ENCODE peak calls at places on chromosomes 13 and 19, in six cellular contexts. B, K, S, D, X and P are unnamed samples.

GRCh38 chr19:30132312-30133075 is 190.5 kb downstream of the URI1 start:
- DNase-seq in B (no peak), D (no peak), S (no peak), X (no peak), K (no peak), P (no peak)

GRCh38 chr19:39499082-39499642 is 415 bp downstream of the DLL3 start:
- DNase-seq in X (no peak), K (peak), B (no peak), S (no peak), D (no peak), P (no peak)

GRCh38 chr19:14117668-14118164 is at the start of gene PRKACA:
- DNase-seq in B (peak), D (peak), K (peak), X (peak), S (peak), P (peak)

GRCh38 chr13:32669030-32669646 is 82.9 kb downstream of the PDS5B start:
- DNase-seq in D (peak), K (no peak), B (peak), X (peak), S (no peak), P (peak)

GRCh38 chr19:40754611-40755247 is 3.7 kb downstream of the SNRPA start:
- DNase-seq in S (no peak), B (no peak), K (no peak), X (no peak), D (no peak), P (no peak)

GRCh38 chr19:39133431-39134270 is 8.1 kb downstream of the PAK4 start:
- DNase-seq in X (no peak), B (no peak), D (no peak), S (no peak), K (no peak), P (no peak)

GRCh38 chr19:29326351-29326750 is 113.4 kb upstream of the UQCRFS1 start:
- DNase-seq in K (no peak), B (no peak), D (no peak), X (no peak), S (no peak), P (no peak)

GRCh38 chr19:55586976-55587668 is 6.5 kb upstream of the ZNF579 start:
- DNase-seq in D (peak), K (peak), X (peak), B (peak), S (peak), P (peak)

GRCh38 chr19:19464339-19465098 is 50.8 kb downstream of the TSSK6 start:
- DNase-seq in S (no peak), D (peak), B (peak), K (no peak), X (no peak), P (no peak)

GRCh38 chr19:42606660-42607351 is 12.1 kb upstream of the CEACAM8 start:
- DNase-seq in S (no peak), D (peak), X (peak), B (no peak), K (peak), P (peak)

GRCh38 chr13:41401371-41401770 is 56.0 kb upstream of the RGCC start:
- DNase-seq in X (no peak), B (no peak), S (no peak), D (no peak), K (peak), P (no peak)

GRCh38 chr13:21120191-21120590 is 56.2 kb downstream of the SKA3 start:
- DNase-seq in S (no peak), D (no peak), K (no peak), X (no peak), B (no peak), P (no peak)

GRCh38 chr13:31859546-31859945 is 120.2 kb downstream of the RXFP2 start:
- DNase-seq in X (no peak), S (no peak), B (no peak), D (no peak), K (no peak), P (no peak)

GRCh38 chr13:25682221-25682620 is 310.4 kb downstream of the ATP8A2 start:
- DNase-seq in B (no peak), K (no peak), S (no peak), D (no peak), X (no peak), P (no peak)

GRCh38 chr13:59834801-59835200 is 328.9 kb downstream of the DIAPH3 start:
- DNase-seq in K (no peak), X (no peak), B (peak), S (no peak), D (peak), P (no peak)

GRCh38 chr19:40157059-40157458 is 34.2 kb upstream of the MAP3K10 start:
- DNase-seq in K (no peak), B (no peak), D (no peak), S (no peak), X (no peak), P (no peak)

GRCh38 chr19:47470447-47471195 is 1.1 kb downstream of the SLC8A2 start:
- DNase-seq in B (no peak), S (no peak), K (no peak), X (no peak), D (no peak), P (no peak)

GRCh38 chr19:39014037-39014436 is 18.3 kb downstream of the FBXO27 start:
- DNase-seq in B (no peak), S (no peak), K (no peak), D (peak), X (no peak), P (no peak)

GRCh38 chr19:47618771-47619170 is 9.8 kb downstream of the BICRA start:
- DNase-seq in D (no peak), B (no peak), X (no peak), S (no peak), K (no peak), P (no peak)

GRCh38 chr13:51180853-51181511 is 41.2 kb upstream of the FAM124A start:
- DNase-seq in K (no peak), B (no peak), X (no peak), S (no peak), D (no peak), P (no peak)

GRCh38 chr19:28546148-28546685 is 666.7 kb downstream of the UQCRFS1 start:
- DNase-seq in D (no peak), S (no peak), K (no peak), B (no peak), X (no peak), P (no peak)

GRCh38 chr13:97100821-97101220 is 106.5 kb upstream of the OXGR1 start:
- DNase-seq in X (no peak), K (no peak), B (no peak), S (no peak), D (no peak), P (no peak)

GRCh38 chr13:101611491-101612475 is 159.3 kb downstream of the ITGBL1 start:
- DNase-seq in B (peak), K (no peak), X (no peak), D (no peak), S (no peak), P (no peak)

GRCh38 chr13:47598340-47598911 is 402.6 kb downstream of the SUCLA2 start:
- DNase-seq in K (no peak), B (no peak), X (no peak), D (no peak), S (no peak), P (no peak)
- TF ChIP-seq CTCF in K (peak), B (peak), X (peak), D (peak), S (no peak), P (no peak)

GRCh38 chr13:82356667-82357066 is 1525.6 kb downstream of the SLITRK1 start:
- DNase-seq in B (no peak), K (no peak), D (no peak), S (no peak), X (no peak), P (no peak)
- TF ChIP-seq CTCF in B (no peak), K (peak), D (no peak), S (no peak), X (no peak), P (no peak)

GRCh38 chr19:17305211-17305516 is 508 bp upstream of the MRPL34 start:
- DNase-seq in D (no peak), S (no peak), K (no peak), B (no peak), X (no peak), P (no peak)

GRCh38 chr19:17302391-17303166 is 646 bp downstream of the ABHD8 start:
- DNase-seq in B (no peak), S (no peak), X (no peak), K (no peak), D (no peak), P (peak)

GRCh38 chr19:17304386-17305047 is 1.2 kb upstream of the MRPL34 start:
- DNase-seq in S (no peak), B (no peak), K (no peak), X (no peak), D (peak), P (no peak)

GRCh38 chr19:17303940-17304267 is 679 bp upstream of the ABHD8 start:
- DNase-seq in S (no peak), K (no peak), B (no peak), X (no peak), D (peak), P (no peak)

GRCh38 chr19:17303167-17303939 is at the start of gene ABHD8:
- DNase-seq in D (peak), B (peak), X (peak), S (peak), K (peak), P (peak)
- TF ChIP-seq CTCF in D (peak), B (peak), X (peak), S (peak), K (peak), P (no peak)

GRCh38 chr19:1812426-1813196 is 535 bp upstream of the ATP8B3 start:
- DNase-seq in S (peak), D (peak), X (peak), K (peak), B (peak), P (peak)
- TF ChIP-seq CTCF in S (peak), D (peak), X (peak), K (peak), B (peak), P (peak)

GRCh38 chr19:52748336-52748950 is 13.6 kb upstream of the ZNF611 start:
- DNase-seq in X (no peak), S (no peak), D (peak), K (no peak), B (no peak), P (no peak)
- TF ChIP-seq CTCF in X (peak), S (peak), D (peak), K (peak), B (peak), P (no peak)

DNA sequence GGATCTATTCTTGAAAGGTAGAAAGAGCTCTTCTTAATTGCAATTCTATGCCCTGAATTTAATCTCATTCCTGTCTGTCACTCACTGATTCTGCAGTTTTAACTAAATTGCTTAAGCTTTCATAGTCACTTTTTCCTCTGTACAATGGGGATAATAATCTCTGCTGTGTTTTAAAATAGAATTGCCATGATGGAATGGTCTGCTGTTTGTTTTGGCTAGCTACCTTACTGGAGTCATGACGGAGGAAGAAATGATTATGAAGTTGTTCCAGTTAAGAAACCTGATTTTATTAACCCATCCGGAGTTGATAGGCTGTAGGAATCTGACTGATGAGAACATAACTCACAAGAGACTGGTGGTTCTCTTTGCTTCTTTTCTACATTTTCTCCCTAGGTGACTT is 54.9 kb upstream of the ITM2B start:
- DNase-seq in D (no peak), S (no peak), K (no peak), X (no peak), B (no peak), P (no peak)
- TF ChIP-seq CTCF in D (no peak), S (no peak), K (no peak), X (no peak), B (no peak), P (no peak)

GRCh38 chr19:15379996-15380647 is 535 bp upstream of the AKAP8 start:
- DNase-seq in K (peak), X (peak), S (no peak), D (peak), B (peak), P (peak)
- TF ChIP-seq CTCF in K (no peak), X (no peak), S (no peak), D (no peak), B (no peak), P (no peak)

GRCh38 chr19:17582613-17583012 is 27.2 kb downstream of the COLGALT1 start:
- DNase-seq in X (no peak), D (no peak), S (no peak), B (no peak), K (no peak), P (no peak)
- TF ChIP-seq CTCF in X (no peak), D (no peak), S (no peak), B (no peak), K (peak), P (no peak)

GRCh38 chr19:17488593-17489391 is 18.5 kb downstream of the SLC27A1 start:
- DNase-seq in X (peak), B (no peak), S (no peak), K (peak), D (no peak), P (peak)
- TF ChIP-seq CTCF in X (peak), B (peak), S (no peak), K (peak), D (no peak), P (peak)